ENCODE peak calls at places on chromosomes 4 and X, in ten cellular contexts. P is omental fat pad, B is bronchial epithelial cell, T is heart right ventricle, G is GM20000, Y is neural crest cell, A is glutamatergic neuron, K is upper lobe of left lung, U is astrocyte of the cerebellum, Q is NB4. H is an unnamed sample.

GRCh38 chr4:163694385-163694784 is 199.9 kb downstream of the TMA16 start:
- DNase-seq in P (no peak), B (peak; percentile 62), T (no peak), G (no peak), Y (no peak), A (no peak), K (no peak), U (peak; percentile 38), Q (no peak), H (no peak)

GRCh38 chr4:7120341-7120740 is 52.5 kb upstream of the GRPEL1 start:
- DNase-seq in P (no peak), B (no peak), T (no peak), G (no peak), Y (no peak), A (no peak), K (no peak), U (no peak), Q (peak; percentile 41), H (no peak)

GRCh38 chr4:184851200-184851541 is 25.4 kb upstream of the ACSL1 start:
- DNase-seq in P (no peak), B (peak; percentile 27), T (peak; percentile 9), G (peak; percentile 33), Y (no peak), A (no peak), K (no peak), U (no peak), Q (peak; percentile 62), H (peak; percentile 45)

GRCh38 chr4:167842487-167842886 is 249.8 kb upstream of the ANXA10 start:
- DNase-seq in P (no peak), B (peak; percentile 75), T (no peak), G (no peak), Y (no peak), A (no peak), K (no peak), U (no peak), Q (no peak), H (no peak)

GRCh38 chrX:23327104-23327503 is 7.5 kb upstream of the PTCHD1 start:
- DNase-seq in P (no peak), B (no peak), T (no peak), G (no peak), Y (no peak), A (no peak), K (no peak), U (no peak), Q (peak; percentile 1), H (no peak)

GRCh38 chr4:7868430-7868775 is 71.3 kb downstream of the AFAP1 start:
- DNase-seq in P (no peak), B (no peak), T (no peak), G (no peak), Y (no peak), A (no peak), K (no peak), U (no peak), Q (no peak), H (no peak)

GRCh38 chr4:90498175-90498574 is 371.0 kb downstream of the CCSER1 start:
- DNase-seq in P (no peak), B (no peak), T (no peak), G (no peak), Y (no peak), A (no peak), K (no peak), U (no peak), Q (no peak), H (no peak)

GRCh38 chrX:102546818-102547493 is 30.4 kb upstream of the TMSB15A start:
- DNase-seq in P (no peak), B (no peak), T (no peak), G (peak; percentile 28), Y (no peak), A (no peak), K (peak; percentile 12), U (no peak), Q (no peak), H (peak; percentile 27)

GRCh38 chrX:318068-318738 is 393 bp downstream of the GTPBP6 start:
- DNase-seq in P (peak; percentile 96), B (peak; percentile 97), T (peak; percentile 98), G (peak; percentile 97), Y (peak; percentile 92), A (peak; percentile 97), K (no peak), U (peak; percentile 100), Q (peak; percentile 95), H (peak; percentile 94)

GRCh38 chr4:8687083-8687482 is 94.5 kb downstream of the CPZ start:
- DNase-seq in P (no peak), B (no peak), T (no peak), G (no peak), Y (no peak), A (no peak), K (no peak), U (no peak), Q (no peak), H (no peak)

GRCh38 chr4:38381788-38382187 is 282.2 kb upstream of the KLF3 start:
- DNase-seq in P (no peak), B (no peak), T (no peak), G (no peak), Y (no peak), A (no peak), K (no peak), U (peak; percentile 64), Q (no peak), H (no peak)

GRCh38 chr4:152590179-152591031 is 54.5 kb upstream of the FBXW7 start:
- DNase-seq in P (no peak), B (peak; percentile 94), T (no peak), G (no peak), Y (no peak), A (no peak), K (no peak), U (peak; percentile 90), Q (no peak), H (no peak)

GRCh38 chrX:150577174-150577573 is 8.8 kb downstream of the MTM1 start:
- DNase-seq in P (no peak), B (no peak), T (no peak), G (no peak), Y (no peak), A (no peak), K (no peak), U (no peak), Q (no peak), H (no peak)

GRCh38 chr4:22869235-22869634 is 176.5 kb downstream of the GBA3 start:
- DNase-seq in P (no peak), B (no peak), T (no peak), G (no peak), Y (no peak), A (no peak), K (no peak), U (no peak), Q (peak; percentile 27), H (no peak)
- TF ChIP-seq CTCF in P (no peak), B (no peak), T (no peak), G (no peak), Y (peak; percentile 22), A (no peak), K (no peak), U (no peak), Q (peak; percentile 53), H (no peak)

GRCh38 chrX:24676403-24677024 is 17.2 kb upstream of the POLA1 start:
- DNase-seq in P (no peak), B (peak; percentile 4), T (no peak), G (peak; percentile 19), Y (no peak), A (no peak), K (no peak), U (no peak), Q (peak; percentile 5), H (peak; percentile 28)
- TF ChIP-seq CTCF in P (no peak), B (peak; percentile 33), T (peak; percentile 61), G (peak; percentile 36), Y (peak; percentile 79), A (peak; percentile 61), K (peak; percentile 13), U (peak; percentile 56), Q (peak; percentile 21), H (no peak)

DNA sequence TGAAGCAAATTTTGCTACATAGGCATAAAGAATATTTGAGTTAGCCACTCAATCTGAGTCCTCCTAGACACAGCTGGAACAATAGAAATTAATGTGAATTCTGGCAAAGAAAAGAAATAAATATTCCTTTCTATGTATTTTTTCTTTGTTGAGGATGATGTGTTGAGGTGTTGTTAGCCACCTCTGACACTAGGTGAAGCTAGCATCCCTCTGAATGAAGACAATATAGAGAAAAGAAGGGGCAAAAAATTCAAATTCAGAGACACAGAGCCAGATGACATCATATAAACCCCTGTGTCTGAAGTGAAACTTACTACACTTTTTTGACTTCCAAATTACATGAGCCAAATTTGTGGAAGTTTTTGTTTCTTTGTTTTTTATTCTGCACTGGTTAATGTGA is 34.6 kb upstream of the TMPRSS11D start:
- DNase-seq in P (no peak), B (peak; percentile 33), T (no peak), G (no peak), Y (no peak), A (no peak), K (no peak), U (no peak), Q (no peak), H (no peak)
- TF ChIP-seq CTCF in P (no peak), B (peak; percentile 58), T (no peak), G (no peak), Y (peak; percentile 60), A (no peak), K (no peak), U (peak; percentile 47), Q (peak; percentile 4), H (no peak)

DNA sequence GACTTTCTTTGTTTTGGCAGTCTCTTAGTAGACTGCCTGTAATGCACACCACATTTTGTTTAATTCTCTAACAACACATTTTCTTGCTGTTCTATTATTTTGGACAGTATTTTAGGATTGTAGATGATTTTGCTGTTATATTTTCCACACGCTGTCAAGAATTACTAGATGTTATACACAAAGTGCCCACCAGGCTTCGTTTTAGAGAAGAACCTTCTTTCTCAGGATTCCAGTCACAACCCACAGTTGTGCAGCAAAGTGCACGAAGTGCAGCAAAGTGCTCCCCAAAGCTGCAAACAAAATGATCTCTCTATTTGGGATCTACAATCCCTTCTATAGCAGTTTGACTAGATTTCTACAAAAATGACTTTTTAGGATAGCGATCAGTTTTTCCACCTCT is 2.4 kb downstream of the ZNF141 start:
- DNase-seq in P (no peak), B (no peak), T (no peak), G (no peak), Y (no peak), A (no peak), K (no peak), U (no peak), Q (no peak), H (no peak)
- TF ChIP-seq CTCF in P (no peak), B (no peak), T (peak; percentile 39), G (no peak), Y (peak; percentile 52), A (peak; percentile 74), K (no peak), U (peak; percentile 18), Q (no peak), H (no peak)

DNA sequence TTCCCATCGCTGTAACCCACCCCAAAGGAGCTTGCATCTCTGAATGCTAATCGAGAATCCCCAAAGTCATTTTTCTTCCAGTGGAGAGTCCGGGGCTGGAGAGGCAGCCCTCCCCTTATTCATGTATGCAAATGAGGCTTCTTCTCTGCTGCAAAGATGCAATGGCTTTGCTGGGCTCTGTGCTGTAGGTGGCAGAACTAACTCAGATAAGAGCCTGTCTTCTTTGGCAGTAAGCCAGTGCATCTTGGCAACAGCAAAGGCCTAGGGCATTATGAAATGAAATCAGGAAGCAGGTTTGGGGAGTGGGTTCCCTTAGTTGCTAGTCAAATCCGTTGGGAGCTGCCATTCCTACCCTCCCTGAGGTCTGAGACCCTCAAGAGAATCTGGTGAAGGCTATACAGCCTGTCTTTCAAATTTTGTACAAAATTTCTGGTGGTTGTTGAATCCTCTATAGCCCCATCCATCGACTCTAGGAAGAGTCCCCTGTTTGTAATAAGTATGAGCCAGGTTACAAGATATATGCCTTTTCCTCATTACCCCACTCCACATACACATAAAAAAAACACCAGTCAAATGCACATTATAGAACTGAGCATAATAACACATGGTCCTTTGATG is 290.6 kb upstream of the TAPT1 start:
- DNase-seq in P (no peak), B (no peak), T (peak; percentile 41), G (no peak), Y (no peak), A (peak; percentile 23), K (no peak), U (peak; percentile 44), Q (peak; percentile 34), H (no peak)
- TF ChIP-seq CTCF in P (no peak), B (no peak), T (no peak), G (no peak), Y (peak; percentile 35), A (no peak), K (peak; percentile 37), U (peak; percentile 41), Q (no peak), H (no peak)

H was measured in GM13976.